ENCODE peak calls at places on chromosomes 7 and 10, in ten cellular contexts. L, H, S, J, N, Z, G, E, C and X are unnamed samples.
A peak's percentile ranks its signal among the peaks of the same experiment; 100 is the strongest.

GRCh38 chr7:23472974-23473847 is 2.9 kb upstream of the IGF2BP3 start:
- DNase-seq in C (peak; percentile 17), J (no peak), S (no peak), L (peak; percentile 15), E (no peak), Z (peak; percentile 74), H (no peak), N (no peak), G (no peak), X (no peak)

GRCh38 chr10:98309366-98310355 is 41.7 kb upstream of the LOXL4 start:
- DNase-seq in J (peak; percentile 85), G (peak; percentile 89), Z (peak; percentile 92), N (peak; percentile 72), H (no peak), L (peak; percentile 50), S (peak; percentile 87), C (peak; percentile 60), E (peak; percentile 77), X (peak; percentile 82)

GRCh38 chr10:104139221-104139620 is 17.2 kb downstream of the SFR1 start:
- DNase-seq in L (no peak), Z (no peak), N (no peak), G (no peak), H (no peak), S (no peak), C (no peak), J (no peak), E (no peak), X (no peak)

GRCh38 chr10:113641702-113642101 is 22.1 kb downstream of the NRAP start:
- DNase-seq in C (no peak), L (no peak), E (no peak), J (no peak), Z (no peak), S (no peak), N (no peak), H (no peak), G (no peak), X (no peak)

GRCh38 chr7:77288676-77289320 is 89.2 kb upstream of the FGL2 start:
- DNase-seq in H (no peak), S (peak; percentile 41), E (no peak), N (no peak), L (no peak), Z (peak; percentile 44), J (no peak), G (no peak), C (no peak), X (no peak)

GRCh38 chr10:20596065-20596760 is 300.9 kb downstream of the NEBL start:
- DNase-seq in L (peak; percentile 20), J (no peak), C (no peak), Z (no peak), H (no peak), E (no peak), S (peak; percentile 1), N (no peak), G (no peak), X (no peak)

GRCh38 chr10:14302035-14302434 is 28.7 kb downstream of the FRMD4A start:
- DNase-seq in S (peak; percentile 43), C (no peak), Z (no peak), G (no peak), H (no peak), N (no peak), E (no peak), J (no peak), L (peak; percentile 7), X (no peak)

GRCh38 chr7:86991844-86992243 is 67.6 kb downstream of the ELAPOR2 start:
- DNase-seq in Z (no peak), H (no peak), E (no peak), L (no peak), J (no peak), N (no peak), C (no peak), G (no peak), S (no peak), X (no peak)

GRCh38 chr10:6755891-6756460 is 175.9 kb upstream of the PRKCQ start:
- DNase-seq in Z (no peak), H (no peak), S (peak; percentile 87), N (no peak), L (peak; percentile 39), C (no peak), E (no peak), J (no peak), G (no peak), X (no peak)

GRCh38 chr10:78597791-78598555 is 470.8 kb upstream of the ZMIZ1 start:
- DNase-seq in Z (no peak), E (no peak), J (no peak), H (no peak), G (no peak), S (no peak), N (no peak), C (no peak), L (no peak), X (no peak)

GRCh38 chr10:70296406-70296899 is 12.6 kb upstream of the NPFFR1 start:
- DNase-seq in L (peak; percentile 73), S (peak; percentile 89), Z (no peak), J (peak; percentile 90), G (peak; percentile 31), H (peak; percentile 88), C (no peak), N (peak; percentile 92), E (peak; percentile 87), X (peak; percentile 90)

GRCh38 chr10:92087750-92088395 is 164.3 kb downstream of the BTAF1 start:
- DNase-seq in G (peak; percentile 83), S (peak; percentile 82), E (peak; percentile 78), L (peak; percentile 75), N (peak; percentile 24), Z (peak; percentile 85), C (peak; percentile 65), J (no peak), H (no peak), X (no peak)

GRCh38 chr7:70319057-70319456 is 720.8 kb downstream of the AUTS2 start:
- DNase-seq in J (no peak), L (no peak), C (no peak), S (no peak), N (no peak), E (no peak), Z (no peak), G (no peak), H (no peak), X (no peak)

GRCh38 chr10:34791228-34791627 is 23.9 kb downstream of the PARD3 start:
- DNase-seq in G (no peak), J (no peak), E (no peak), S (no peak), N (no peak), L (no peak), C (no peak), H (peak; percentile 50), Z (no peak), X (no peak)

GRCh38 chr10:83433705-83434104 is 705.6 kb upstream of the GHITM start:
- DNase-seq in S (no peak), N (no peak), L (no peak), C (no peak), H (no peak), G (no peak), E (no peak), Z (no peak), J (no peak), X (no peak)

GRCh38 chr10:92124524-92125168 is 166.2 kb downstream of the CPEB3 start:
- DNase-seq in N (peak; percentile 38), C (no peak), L (peak; percentile 80), S (peak; percentile 91), J (no peak), Z (no peak), H (no peak), G (no peak), E (no peak), X (no peak)

GRCh38 chr10:3108033-3108432 is 40.7 kb downstream of the PFKP start:
- DNase-seq in H (no peak), L (no peak), Z (no peak), N (no peak), E (no peak), C (no peak), G (no peak), J (no peak), S (no peak), X (no peak)

GRCh38 chr7:99473315-99473596 is 566 bp downstream of the ZNF789 start:
- DNase-seq in Z (peak; percentile 45), S (peak; percentile 82), C (peak; percentile 11), N (no peak), E (no peak), J (no peak), H (no peak), L (peak; percentile 74), G (peak; percentile 52), X (no peak)

GRCh38 chr7:145848691-145849090 is 267.9 kb upstream of the CNTNAP2 start:
- DNase-seq in J (no peak), C (peak; percentile 30), L (no peak), S (no peak), E (no peak), Z (peak; percentile 66), G (no peak), H (no peak), N (no peak), X (no peak)

DNA sequence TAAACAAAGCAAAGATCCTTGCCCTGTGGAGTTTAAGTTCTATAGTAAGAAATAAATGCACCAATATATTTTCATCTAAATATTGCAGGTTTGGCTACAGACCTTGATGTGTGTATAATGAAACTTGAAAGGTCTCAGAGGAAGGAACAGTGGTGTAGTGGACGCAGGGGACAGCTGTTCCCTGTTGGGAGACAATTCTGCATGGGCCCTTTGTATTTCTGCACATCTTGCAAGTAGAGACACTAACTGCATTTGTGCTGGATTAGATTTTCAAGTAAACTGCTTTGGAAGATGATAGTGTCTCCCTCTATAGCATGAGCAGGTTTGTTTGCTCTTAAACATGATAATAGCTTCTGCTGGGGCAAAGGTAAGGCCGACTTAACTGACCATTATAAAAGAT is 57.5 kb upstream of the FAM133B start:
- DNase-seq in Z (peak; percentile 41), N (no peak), E (no peak), G (no peak), H (no peak), J (no peak), S (no peak), L (no peak), C (no peak), X (no peak)
- H3K4me1 ChIP-seq in Z (peaks cover 28% of the 10 kb centered on the region), N (no peaks in the 10 kb centered on the region), E (peaks cover 8% of the 10 kb centered on the region), G (peaks cover 62% of the 10 kb centered on the region), H (peaks cover 26% of the 10 kb centered on the region), J (peaks cover 18% of the 10 kb centered on the region), S (peaks cover 14% of the 10 kb centered on the region), L (peaks cover 24% of the 10 kb centered on the region), C (no peaks in the 10 kb centered on the region), X (peaks cover 9% of the 10 kb centered on the region)

GRCh38 chr10:131580076-131580652 is 268.6 kb upstream of the TCERG1L start:
- DNase-seq in H (peak; percentile 64), J (no peak), N (no peak), C (no peak), S (no peak), L (no peak), E (no peak), G (no peak), Z (no peak), X (peak; percentile 32)
- H3K9me3 ChIP-seq in H (no peaks in the 10 kb centered on the region), J (no peaks in the 10 kb centered on the region), N (no peaks in the 10 kb centered on the region), C (no peaks in the 10 kb centered on the region), S (peaks cover 37% of the 10 kb centered on the region), L (peaks cover 22% of the 10 kb centered on the region), E (no peaks in the 10 kb centered on the region), G (no peaks in the 10 kb centered on the region), Z (no peaks in the 10 kb centered on the region), X (no peaks in the 10 kb centered on the region)

GRCh38 chr7:102935450-102936110 is 22.8 kb downstream of the LRRC17 start:
- DNase-seq in N (no peak), S (no peak), C (no peak), G (no peak), Z (no peak), H (no peak), E (no peak), J (no peak), L (no peak), X (no peak)
- H3K4me3 ChIP-seq in N (no peak overlapping the region), S (no peak overlapping the region), C (no peak overlapping the region), G (no peak overlapping the region), Z (no peak overlapping the region), H (no peak overlapping the region), E (no peak overlapping the region), J (no peak overlapping the region), L (no peak overlapping the region), X (no peak overlapping the region)

GRCh38 chr7:131630427-131630826 is 74.0 kb upstream of the PODXL start:
- DNase-seq in N (no peak), J (no peak), H (no peak), G (no peak), S (no peak), E (no peak), C (no peak), Z (no peak), L (no peak), X (no peak)
- H3K4me1 ChIP-seq in N (no peaks in the 10 kb centered on the region), J (peaks cover 21% of the 10 kb centered on the region), H (peaks cover 45% of the 10 kb centered on the region), G (peaks cover 70% of the 10 kb centered on the region), S (peaks cover 37% of the 10 kb centered on the region), E (no peaks in the 10 kb centered on the region), C (peaks cover 15% of the 10 kb centered on the region), Z (peaks cover 63% of the 10 kb centered on the region), L (peaks cover 19% of the 10 kb centered on the region), X (peaks cover 10% of the 10 kb centered on the region)